ENCODE peak calls at places on chromosomes 7 and 10, in five cellular contexts. L, I, H, X and M are unnamed samples.

GRCh38 chr10:9860045-9860444 is 1157.6 kb upstream of the CELF2 start:
- DNase-seq in L (no peak), I (no peak), X (no peak), H (no peak), M (no peak)

GRCh38 chr10:106682175-106682574 is 482.3 kb downstream of the SORCS1 start:
- DNase-seq in L (no peak), X (no peak), H (no peak), I (no peak), M (no peak)

GRCh38 chr7:44154703-44155102 is 13.6 kb upstream of the MYL7 start:
- DNase-seq in X (no peak), I (no peak), L (no peak), H (no peak), M (no peak)

GRCh38 chr7:134710511-134710853 is 63.8 kb downstream of the BPGM start:
- DNase-seq in X (no peak), I (no peak), L (no peak), H (no peak), M (no peak)

GRCh38 chr10:107915277-107915634 is 750.8 kb upstream of the SORCS1 start:
- DNase-seq in I (no peak), H (no peak), X (no peak), L (no peak), M (peak; percentile 34)

GRCh38 chr10:43197834-43198681 is 59.8 kb downstream of the CSGALNACT2 start:
- DNase-seq in X (peak; percentile 17), L (peak; percentile 60), I (peak; percentile 49), H (no peak), M (peak; percentile 45)

GRCh38 chr10:47022311-47023131 is 111.3 kb downstream of the PTPN20 start:
- DNase-seq in X (no peak), H (no peak), L (no peak), I (no peak), M (no peak)

GRCh38 chr7:128379900-128380806 is 18.7 kb upstream of the PRRT4 start:
- DNase-seq in I (no peak), H (no peak), L (no peak), X (no peak), M (no peak)

GRCh38 chr10:84185526-84186175 is 8.7 kb upstream of the CDHR1 start:
- DNase-seq in H (no peak), I (no peak), X (no peak), L (no peak), M (peak; percentile 34)

GRCh38 chr10:4725917-4726606 is 99.9 kb upstream of the AKR1E2 start:
- DNase-seq in I (no peak), H (no peak), L (peak; percentile 49), X (no peak), M (no peak)